ENCODE peak calls at places on chromosomes 1 and 21, in five cellular contexts. M is mesendoderm, J is H1, W is IMR-90, H is H9. X is an unnamed sample.

GRCh38 chr21:16213518-16213917 is 483.7 kb downstream of the USP25 start:
- DNase-seq in H (no peak), W (no peak), J (no peak), M (no peak), X (no peak)

GRCh38 chr1:83900530-83900929 is 98.4 kb downstream of the TTLL7 start:
- DNase-seq in M (no peak), H (no peak), W (peak; percentile 53), J (no peak), X (no peak)

GRCh38 chr21:15732290-15732995 is 2.7 kb downstream of the USP25 start:
- DNase-seq in W (peak; percentile 51), M (no peak), H (no peak), J (no peak), X (no peak)

GRCh38 chr1:26384076-26384475 is 11.5 kb upstream of the ZNF683 start:
- DNase-seq in H (no peak), W (no peak), J (no peak), M (no peak), X (no peak)

GRCh38 chr1:79128726-79129125 is 122.2 kb upstream of the ADGRL4 start:
- DNase-seq in H (no peak), J (no peak), M (no peak), W (peak; percentile 93), X (peak; percentile 52)

GRCh38 chr1:167438171-167439138 is 79.9 kb downstream of the CD247 start:
- DNase-seq in J (peak; percentile 40), H (no peak), W (no peak), M (no peak), X (no peak)

GRCh38 chr1:30847358-30847972 is 61.1 kb downstream of the SDC3 start:
- DNase-seq in H (peak; percentile 85), W (peak; percentile 79), M (peak; percentile 90), J (peak; percentile 72), X (no peak)

GRCh38 chr1:31799895-31800676 is 15.7 kb downstream of the SPOCD1 start:
- DNase-seq in W (no peak), J (no peak), H (no peak), M (no peak), X (no peak)

GRCh38 chr1:31584869-31585735 is 8.8 kb downstream of the TINAGL1 start:
- DNase-seq in M (no peak), H (no peak), J (peak; percentile 42), W (no peak), X (no peak)

GRCh38 chr1:86409416-86410021 is 13.4 kb upstream of the ODF2L start:
- DNase-seq in M (peak; percentile 77), J (no peak), H (no peak), W (no peak), X (no peak)

GRCh38 chr1:3249236-3249845 is 180.3 kb downstream of the PRDM16 start:
- DNase-seq in M (no peak), W (no peak), J (no peak), H (no peak), X (no peak)

GRCh38 chr1:174746024-174746808 is 253.5 kb upstream of the CACYBP start:
- DNase-seq in W (no peak), H (no peak), J (no peak), M (no peak), X (no peak)

GRCh38 chr1:57599233-57599994 is 175.6 kb upstream of the DAB1 start:
- DNase-seq in H (peak; percentile 47), J (no peak), W (peak; percentile 1), M (peak; percentile 95), X (peak; percentile 44)

GRCh38 chr1:206796984-206797402 is 24.7 kb upstream of the IL10 start:
- DNase-seq in H (no peak), J (no peak), W (no peak), M (no peak), X (no peak)

DNA sequence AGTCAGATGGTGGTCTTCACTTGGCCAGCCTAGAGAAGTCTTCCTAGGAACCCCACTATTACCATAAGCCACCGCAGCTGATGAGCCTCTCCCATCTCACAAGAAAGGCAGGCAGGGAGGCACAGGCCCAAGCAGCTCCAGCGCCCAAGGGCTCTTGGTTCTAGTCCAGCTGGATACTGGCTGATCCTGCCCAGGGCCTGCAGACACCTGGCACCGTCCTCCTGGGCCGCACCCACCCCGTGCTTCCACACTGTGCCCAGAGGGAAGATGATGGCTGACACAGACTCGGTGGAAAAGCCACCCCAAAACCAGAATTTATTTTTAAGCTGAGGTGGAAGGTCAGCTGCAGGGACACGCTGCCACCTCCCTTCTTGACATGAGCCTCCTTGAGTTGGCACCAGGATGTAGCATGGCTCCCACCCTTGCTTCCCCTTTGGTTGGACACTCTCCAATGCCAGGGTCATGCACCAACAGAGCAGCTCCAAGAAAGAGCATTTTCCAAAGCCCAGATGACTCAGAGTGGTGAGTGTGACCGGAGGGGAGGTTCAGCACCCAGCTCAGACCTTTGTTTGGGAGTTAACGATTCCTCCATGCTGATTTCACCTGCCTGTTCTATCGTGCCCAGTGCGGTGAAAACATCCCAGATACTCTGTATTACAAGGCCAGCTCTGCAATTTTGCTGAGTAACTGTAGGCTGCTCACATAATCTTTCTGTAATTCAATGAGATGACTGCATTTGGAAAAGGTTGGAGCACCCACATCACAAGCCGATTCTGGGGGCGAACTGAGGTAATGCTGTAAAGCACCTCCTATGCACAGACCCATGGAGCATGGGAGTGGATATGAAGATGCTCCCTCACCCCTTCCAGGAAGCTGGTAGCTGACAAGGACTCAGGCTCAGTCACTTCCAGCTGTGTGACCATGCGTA is 63.1 kb upstream of the SLC2A1 start:
- DNase-seq in J (no peak), M (no peak), H (no peak), W (no peak), X (no peak)
- H3K9ac ChIP-seq in J (no peak overlapping the region), M (no peak overlapping the region), H (no peak overlapping the region), W (no peak overlapping the region), X (no peak overlapping the region)

DNA sequence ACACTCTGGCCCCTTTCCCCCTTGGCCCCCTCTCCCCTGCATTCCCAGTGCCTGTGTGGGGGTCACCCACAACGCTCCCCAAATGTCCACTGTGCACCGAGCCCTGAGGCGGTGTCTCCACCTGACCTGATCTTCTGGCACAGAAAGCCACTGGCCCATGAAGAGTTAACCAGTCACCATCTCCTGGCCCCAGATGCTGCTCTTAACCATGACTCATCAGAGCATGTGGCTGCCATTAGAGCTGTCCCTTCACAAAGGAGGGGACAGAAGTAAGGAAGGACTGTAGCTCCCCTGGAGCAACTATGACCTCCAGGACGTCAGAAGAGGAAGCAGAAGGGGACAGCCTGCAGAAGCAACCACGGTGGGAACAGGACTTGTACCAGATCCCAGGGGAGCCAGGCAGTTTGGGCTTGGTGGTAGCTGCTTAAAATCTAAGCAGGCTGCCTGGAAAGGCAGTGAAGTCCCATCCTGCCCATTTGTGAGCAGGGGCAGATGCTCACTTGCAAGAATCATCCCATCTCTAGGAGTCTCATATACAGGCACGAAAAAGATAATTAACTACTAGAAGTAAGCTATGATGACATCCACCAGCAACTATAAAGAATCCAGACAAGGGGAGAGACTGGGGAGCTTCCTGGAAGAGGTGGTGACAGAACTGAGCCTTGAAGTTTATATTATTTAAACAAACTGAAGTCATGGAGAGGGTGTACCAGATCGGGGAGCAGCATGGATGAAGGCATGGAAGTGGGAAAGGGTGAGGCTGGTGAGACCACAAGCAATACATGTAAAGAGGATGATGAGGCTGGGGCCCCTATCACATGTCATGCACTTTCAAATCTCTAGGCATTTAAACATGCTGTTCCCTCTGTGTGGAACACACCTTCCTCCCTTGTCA is 1.1 kb upstream of the TTC39A start:
- DNase-seq in J (no peak), W (peak; percentile 62), M (peak; percentile 92), H (peak; percentile 75), X (no peak)
- H3K23ac ChIP-seq in J (no peak overlapping the region), W (peak overlapping the region; percentile 17), M (no peak overlapping the region), H (no peak overlapping the region), X (no peak overlapping the region)

DNA sequence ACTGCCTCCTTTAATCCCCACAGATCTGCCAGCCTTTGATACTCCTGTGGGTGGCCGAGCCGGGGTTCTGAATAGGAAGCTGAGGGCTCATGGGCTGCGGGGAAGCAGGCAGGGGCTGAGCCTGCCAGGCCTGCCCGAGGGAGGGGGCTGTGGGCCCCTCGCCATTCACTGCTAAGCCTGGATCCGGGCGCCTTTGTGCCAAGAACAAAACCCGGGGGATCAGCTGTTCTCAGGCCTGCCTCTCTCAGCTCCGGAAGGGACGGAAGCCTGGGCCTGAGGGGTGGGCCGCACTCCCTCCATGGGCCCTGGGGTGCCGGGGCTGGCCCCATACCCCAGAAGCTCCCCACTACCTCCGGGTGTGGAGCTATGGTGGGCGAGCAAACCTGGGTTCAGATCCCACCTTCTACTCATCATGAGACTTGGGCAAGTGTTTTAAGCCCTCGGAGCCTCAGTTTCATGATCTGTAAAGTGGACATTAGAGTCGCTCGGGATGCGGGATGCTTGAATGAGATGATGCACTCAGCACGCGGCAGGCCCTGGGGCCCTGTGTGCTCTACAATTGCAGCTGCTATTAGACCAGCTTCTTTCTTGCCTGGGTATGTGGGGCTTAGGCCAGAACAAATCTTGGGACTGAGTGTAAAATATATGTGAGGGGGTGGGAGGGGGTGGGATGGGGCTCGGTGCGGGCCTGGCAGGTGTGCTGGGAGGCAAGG is 19.2 kb upstream of the EPHA2 start:
- DNase-seq in J (no peak), H (no peak), W (no peak), M (no peak), X (peak; percentile 41)
- H3K9ac ChIP-seq in J (no peak overlapping the region), H (no peak overlapping the region), W (peak overlapping the region; percentile 13), M (no peak overlapping the region), X (no peak overlapping the region)

GRCh38 chr21:31343680-31344480 is at the start of gene TIAM1:
- DNase-seq in H (peak; percentile 74), W (peak; percentile 66), M (peak; percentile 93), J (peak; percentile 70), X (peak; percentile 85)
- H3K23ac ChIP-seq in H (no peak within 1 kb of the TSS), W (peak within 1 kb of the TSS; percentile 36), M (no peak within 1 kb of the TSS), J (no peak within 1 kb of the TSS), X (no peak within 1 kb of the TSS)

GRCh38 chr1:185314416-185314815 is 2.6 kb downstream of the IVNS1ABP start:
- DNase-seq in J (no peak), M (peak; percentile 47), H (no peak), W (no peak), X (peak; percentile 71)
- H3K9ac ChIP-seq in J (no peak overlapping the region), M (peak overlapping the region; percentile 35), H (peak overlapping the region; percentile 9), W (peak overlapping the region; percentile 48), X (peak overlapping the region; percentile 70)

DNA sequence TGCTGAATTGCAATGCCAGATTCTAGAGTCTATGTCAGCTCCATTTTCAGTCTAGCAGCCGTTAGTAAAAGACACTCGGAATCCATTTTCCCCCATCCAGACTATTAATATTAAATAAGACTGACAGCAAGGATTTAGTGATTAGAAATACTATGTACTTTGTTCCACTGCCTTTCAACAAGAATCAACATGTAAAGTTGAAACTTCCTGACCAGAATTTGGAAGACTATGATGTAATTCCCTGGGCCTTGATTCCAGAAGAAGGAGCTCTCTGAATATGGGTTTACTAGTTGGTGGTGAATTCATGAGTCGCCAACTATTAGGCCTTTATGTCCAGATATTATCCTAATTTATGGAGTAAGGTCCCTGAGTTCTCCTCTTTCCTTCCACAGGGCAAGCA is 24.8 kb downstream of the KDM1A start:
- DNase-seq in W (no peak), M (no peak), H (no peak), J (no peak), X (no peak)
- H3K23ac ChIP-seq in W (no peak overlapping the region), M (no peak overlapping the region), H (no peak overlapping the region), J (no peak overlapping the region), X (no peak overlapping the region)

DNA sequence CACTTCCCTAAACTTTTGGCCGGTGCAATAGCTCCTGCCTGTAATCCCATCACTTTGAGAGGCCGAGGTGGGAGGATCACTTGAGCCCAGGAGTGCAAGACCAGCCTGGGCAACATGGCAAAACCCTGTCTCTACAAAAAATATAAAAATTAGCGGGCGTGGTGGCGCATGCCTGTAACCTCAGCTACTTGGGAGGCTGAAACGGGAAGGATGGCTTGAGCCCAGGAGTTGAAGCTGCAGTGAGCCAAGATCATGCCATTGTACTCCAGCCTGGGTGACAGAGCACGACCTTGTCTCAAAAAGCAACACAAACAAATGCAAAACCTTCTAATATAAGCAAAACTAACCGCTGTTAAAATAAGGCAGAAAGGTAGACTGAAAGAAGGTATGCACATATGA is 25.9 kb downstream of the TMEM51 start:
- DNase-seq in H (no peak), J (no peak), M (no peak), W (no peak), X (no peak)
- H3K9ac ChIP-seq in H (no peak overlapping the region), J (no peak overlapping the region), M (no peak overlapping the region), W (peak overlapping the region; percentile 7), X (no peak overlapping the region)

X was measured in trophoblast cell.